ENCODE peak calls at places on chromosomes 3 and 15, in seven cellular contexts. V, H, F, P, R, A and N are unnamed samples.

GRCh38 chr15:91521996-91522395 is 331.5 kb upstream of the SLCO3A1 start:
- DNase-seq in R (no peak), A (no peak), H (no peak), P (no peak), V (peak; percentile 82), F (no peak), N (no peak)

GRCh38 chr3:5013021-5013906 is 34.0 kb downstream of the BHLHE40 start:
- DNase-seq in H (peak; percentile 91), V (peak; percentile 47), P (peak; percentile 15), F (no peak), A (no peak), R (peak; percentile 44), N (peak; percentile 60)

GRCh38 chr3:159765025-159765859 is 223.4 kb upstream of the IL12A start:
- DNase-seq in R (peak; percentile 98), A (peak; percentile 94), F (peak; percentile 56), H (peak; percentile 92), P (peak; percentile 53), V (peak; percentile 98), N (peak; percentile 72)

GRCh38 chr3:59335338-59335737 is 285.5 kb upstream of the CFAP20DC start:
- DNase-seq in F (no peak), R (no peak), P (no peak), H (no peak), A (no peak), V (no peak), N (no peak)

GRCh38 chr3:5095879-5096278 is 26.2 kb upstream of the ARL8B start:
- DNase-seq in R (peak; percentile 6), A (no peak), V (peak; percentile 5), P (peak; percentile 21), F (peak; percentile 33), H (peak; percentile 59), N (peak; percentile 77)

GRCh38 chr3:71109241-71109976 is 474.1 kb downstream of the FOXP1 start:
- DNase-seq in F (no peak), V (peak; percentile 90), R (peak; percentile 82), A (peak; percentile 54), P (no peak), H (no peak), N (no peak)

GRCh38 chr3:52528596-52529375 is 4.9 kb downstream of the NT5DC2 start:
- DNase-seq in P (no peak), H (no peak), F (no peak), A (no peak), R (no peak), V (no peak), N (no peak)

GRCh38 chr3:7112523-7113056 is 251.7 kb downstream of the GRM7 start:
- DNase-seq in R (no peak), F (no peak), P (no peak), V (no peak), H (no peak), A (no peak), N (no peak)

GRCh38 chr3:193933451-193933850 is 202.5 kb upstream of the HES1 start:
- DNase-seq in H (no peak), P (no peak), V (no peak), A (no peak), F (no peak), R (no peak), N (no peak)

GRCh38 chr3:45011756-45012441 is 14.2 kb upstream of the CLEC3B start:
- DNase-seq in R (peak; percentile 86), P (no peak), F (no peak), V (peak; percentile 91), H (peak; percentile 91), A (peak; percentile 58), N (no peak)

GRCh38 chr3:4582634-4583033 is 89.5 kb downstream of the ITPR1 start:
- DNase-seq in A (peak; percentile 10), F (no peak), V (peak; percentile 27), P (no peak), H (no peak), R (peak; percentile 65), N (no peak)

GRCh38 chr3:152910966-152911365 is 76.0 kb downstream of the P2RY1 start:
- DNase-seq in R (no peak), A (no peak), P (no peak), V (no peak), H (no peak), F (no peak), N (no peak)

GRCh38 chr3:125692361-125692760 is 97.1 kb upstream of the OSBPL11 start:
- DNase-seq in V (no peak), R (no peak), P (no peak), F (no peak), A (no peak), H (no peak), N (no peak)

GRCh38 chr3:171240504-171240835 is 213.9 kb upstream of the SLC2A2 start:
- DNase-seq in V (no peak), R (no peak), F (no peak), P (no peak), A (no peak), H (no peak), N (no peak)

DNA sequence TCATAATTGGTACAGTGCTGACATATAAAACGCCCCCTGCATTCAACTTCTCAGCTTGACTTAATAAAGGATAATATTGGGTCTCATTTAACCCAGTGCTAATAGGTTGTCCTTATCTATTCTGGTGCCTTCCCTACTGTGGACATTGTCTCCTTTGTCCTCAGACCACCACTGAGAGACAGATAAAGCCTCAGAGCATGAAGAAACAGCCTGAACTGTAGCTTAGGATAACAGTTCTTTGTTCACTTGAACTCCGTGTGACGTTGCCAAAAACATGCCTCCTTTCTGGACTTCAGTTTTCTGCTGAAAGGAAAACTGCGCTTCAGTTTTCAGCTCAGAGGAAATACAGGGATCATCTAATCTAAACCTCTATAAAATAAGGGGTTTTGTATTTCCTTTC is 82.6 kb downstream of the RTP4 start:
- DNase-seq in V (no peak), H (peak; percentile 80), A (no peak), P (no peak), R (no peak), F (no peak), N (no peak)
- H3K79me1 ChIP-seq in V (no peaks in the 10 kb centered on the region), H (no peaks in the 10 kb centered on the region), A (no peaks in the 10 kb centered on the region), P (no peaks in the 10 kb centered on the region), R (no peaks in the 10 kb centered on the region), F (no peaks in the 10 kb centered on the region), N (no peaks in the 10 kb centered on the region)

GRCh38 chr15:95609096-95609495 is 721.4 kb upstream of the NR2F2 start:
- DNase-seq in R (no peak), P (no peak), F (no peak), A (peak; percentile 14), H (no peak), V (peak; percentile 15), N (no peak)
- H3K23ac ChIP-seq in R (no peak overlapping the region), P (no peak overlapping the region), F (no peak overlapping the region), A (no peak overlapping the region), H (no peak overlapping the region), V (no peak overlapping the region), N (no peak overlapping the region)

GRCh38 chr15:52678468-52679231 is 538 bp downstream of the ATOSA start:
- DNase-seq in V (peak; percentile 66), P (peak; percentile 7), A (peak; percentile 68), F (peak; percentile 52), R (peak; percentile 77), H (peak; percentile 79), N (peak; percentile 73)
- H3K9ac ChIP-seq in V (peak overlapping the region; percentile 74), P (peak overlapping the region; percentile 49), A (peak overlapping the region; percentile 44), F (peak overlapping the region; percentile 98), R (peak overlapping the region; percentile 96), H (peak overlapping the region; percentile 78), N (peak overlapping the region; percentile 53)

GRCh38 chr3:17969985-17970568 is 227.6 kb upstream of the TBC1D5 start:
- DNase-seq in P (no peak), F (no peak), R (no peak), H (no peak), A (no peak), V (no peak), N (no peak)
- H3K79me1 ChIP-seq in P (no peaks in the 10 kb centered on the region), F (no peaks in the 10 kb centered on the region), R (no peaks in the 10 kb centered on the region), H (no peaks in the 10 kb centered on the region), A (no peaks in the 10 kb centered on the region), V (no peaks in the 10 kb centered on the region), N (peaks cover 2% of the 10 kb centered on the region)

DNA sequence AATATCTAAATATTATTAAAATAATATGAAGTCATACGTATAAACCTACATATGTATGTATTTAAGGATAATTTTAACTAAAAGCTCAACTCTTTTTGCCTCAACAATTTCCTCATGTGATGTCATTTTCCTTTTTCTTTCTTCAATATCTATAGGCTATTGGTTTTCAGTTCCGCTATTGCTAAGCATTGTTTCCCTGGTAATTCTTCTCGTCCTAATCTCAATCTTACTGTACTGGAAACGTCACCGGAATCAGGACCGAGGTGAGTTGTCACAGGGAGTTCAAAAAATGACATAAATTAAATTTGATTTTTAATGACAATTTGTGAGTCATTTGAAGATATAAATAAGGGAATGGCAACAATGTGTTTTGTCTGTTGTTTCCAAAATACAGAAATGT is 16.6 kb downstream of the CD200 start:
- DNase-seq in H (no peak), F (no peak), R (no peak), P (no peak), V (no peak), A (no peak), N (no peak)
- H3K23ac ChIP-seq in H (no peak overlapping the region), F (no peak overlapping the region), R (no peak overlapping the region), P (no peak overlapping the region), V (no peak overlapping the region), A (no peak overlapping the region), N (no peak overlapping the region)